ENCODE peak calls at places on chromosomes 2 and 18, in seven cellular contexts. W is uterus, I is A549, L is heart right ventricle, N is cardiac muscle cell, Z is neural progenitor cell, X is esophagus muscularis mucosa. M is an unnamed sample. For H3K4me1 and H3K9me3, the result is how much of the 10 kb centered on the place peaks cover.

GRCh38 chr18:6088432-6088831 is 193.1 kb upstream of the TMEM200C start:
- DNase-seq in L (no peak), I (no peak), W (no peak), X (no peak), N (no peak), Z (no peak), M (no peak)

GRCh38 chr2:45278345-45279078 is 269.3 kb upstream of the SIX2 start:
- DNase-seq in I (no peak), L (no peak), Z (no peak), N (peak), X (no peak), W (no peak), M (no peak)

GRCh38 chr2:204754898-204755297 is 209.6 kb downstream of the PARD3B start:
- DNase-seq in L (no peak), N (no peak), I (no peak), W (no peak), X (no peak), Z (no peak), M (no peak)

GRCh38 chr2:37168217-37168981 is 11.6 kb upstream of the EIF2AK2 start:
- DNase-seq in X (no peak), Z (peak), I (peak), N (peak), L (no peak), W (no peak), M (peak)

GRCh38 chr2:1482981-1483380 is 69.7 kb downstream of the TPO start:
- DNase-seq in I (no peak), N (no peak), Z (no peak), L (no peak), X (no peak), W (no peak), M (no peak)

GRCh38 chr2:225889452-225889851 is 489.9 kb downstream of the NYAP2 start:
- DNase-seq in N (peak), W (no peak), X (no peak), L (no peak), I (peak), Z (peak), M (peak)

GRCh38 chr2:160091381-160091780 is 29.0 kb upstream of the PLA2R1 start:
- DNase-seq in L (no peak), X (no peak), Z (no peak), I (no peak), N (peak), W (no peak), M (no peak)

GRCh38 chr18:662197-662596 is 4.7 kb downstream of the TYMS start:
- DNase-seq in I (no peak), X (no peak), N (no peak), W (no peak), Z (no peak), L (no peak), M (no peak)

GRCh38 chr2:222398446-222398885 is 25.9 kb upstream of the SGPP2 start:
- DNase-seq in W (no peak), Z (no peak), N (peak), I (no peak), L (no peak), X (no peak), M (no peak)

GRCh38 chr2:70657246-70657645 is 103.6 kb upstream of the TGFA start:
- DNase-seq in X (no peak), I (no peak), N (no peak), L (no peak), Z (no peak), W (no peak), M (no peak)

GRCh38 chr2:229313591-229313990 is 42.5 kb upstream of the PID1 start:
- DNase-seq in L (no peak), X (no peak), Z (no peak), I (no peak), N (peak), W (no peak), M (no peak)

GRCh38 chr2:120538691-120539420 is 192.9 kb downstream of the INHBB start:
- DNase-seq in W (no peak), X (no peak), N (no peak), I (no peak), Z (no peak), L (no peak), M (no peak)

GRCh38 chr2:3611136-3611535 is 16.2 kb downstream of the COLEC11 start:
- DNase-seq in X (no peak), W (no peak), L (no peak), I (no peak), N (no peak), Z (peak), M (no peak)

GRCh38 chr18:44130365-44130942 is 550.2 kb upstream of the SETBP1 start:
- DNase-seq in X (no peak), Z (peak), I (peak), L (no peak), N (peak), W (no peak), M (peak)

GRCh38 chr2:161414385-161415040 is 1.6 kb upstream of the TBR1 start:
- DNase-seq in I (peak), X (no peak), L (peak), Z (peak), N (peak), W (no peak), M (peak)

GRCh38 chr2:10534514-10535250 is 86.6 kb upstream of the ODC1 start:
- DNase-seq in X (no peak), Z (no peak), L (no peak), I (no peak), N (no peak), W (no peak), M (no peak)

GRCh38 chr2:33482518-33482917 is 6.1 kb downstream of the RASGRP3 start:
- DNase-seq in W (no peak), I (no peak), L (no peak), X (no peak), N (no peak), Z (no peak), M (no peak)

GRCh38 chr2:167509585-167509984 is 621.3 kb downstream of the XIRP2 start:
- DNase-seq in Z (peak), X (no peak), W (no peak), N (peak), I (no peak), L (no peak), M (peak)

GRCh38 chr18:27004056-27004829 is 138.7 kb upstream of the AQP4 start:
- DNase-seq in N (peak), L (no peak), Z (peak), I (no peak), X (no peak), W (no peak), M (peak)

GRCh38 chr2:49367003-49367402 is 212.7 kb upstream of the FSHR start:
- DNase-seq in N (no peak), X (no peak), L (no peak), W (no peak), I (no peak), Z (no peak), M (no peak)

GRCh38 chr2:79529636-79530035 is 16.8 kb downstream of the CTNNA2 start:
- DNase-seq in W (no peak), N (no peak), Z (peak), X (no peak), I (no peak), L (no peak), M (no peak)

GRCh38 chr2:29097569-29097968 is 17.6 kb upstream of the CLIP4 start:
- DNase-seq in X (no peak), Z (no peak), L (no peak), W (no peak), N (no peak), I (no peak), M (no peak)

GRCh38 chr2:239383796-239384156 is 17.0 kb downstream of the HDAC4 start:
- DNase-seq in W (no peak), I (no peak), Z (no peak), X (no peak), L (no peak), N (no peak), M (no peak)

GRCh38 chr2:70087703-70088507 is 628 bp downstream of the PCBP1 start:
- DNase-seq in L (peak), I (peak), X (no peak), Z (peak), W (peak), N (peak), M (peak)

GRCh38 chr2:119678021-119678656 is 862 bp upstream of the TMEM177 start:
- DNase-seq in N (no peak), X (no peak), L (no peak), I (no peak), W (no peak), Z (no peak), M (no peak)

GRCh38 chr2:28563869-28564268 is 68.0 kb downstream of the PLB1 start:
- DNase-seq in X (no peak), W (no peak), Z (no peak), L (no peak), I (no peak), N (no peak), M (no peak)

GRCh38 chr2:24456610-24457556 is 34.2 kb upstream of the NCOA1 start:
- DNase-seq in X (no peak), W (peak), L (peak), Z (no peak), I (peak), N (peak), M (no peak)

GRCh38 chr18:21997207-21998143 is 171.9 kb upstream of the GATA6 start:
- DNase-seq in W (no peak), L (no peak), I (peak), Z (peak), N (peak), X (no peak), M (peak)

GRCh38 chr2:26951246-26951645 is 19.2 kb upstream of the MAPRE3 start:
- DNase-seq in Z (no peak), X (no peak), W (no peak), N (peak), I (no peak), L (no peak), M (no peak)

GRCh38 chr18:58110398-58110797 is 66.4 kb downstream of the NEDD4L start:
- DNase-seq in I (no peak), X (no peak), Z (no peak), L (no peak), W (no peak), N (no peak), M (peak)

GRCh38 chr2:212147921-212148513 is 390.6 kb downstream of the ERBB4 start:
- DNase-seq in L (no peak), X (no peak), N (peak), I (no peak), Z (peak), W (no peak), M (no peak)

GRCh38 chr2:110104025-110104771 is 11.4 kb downstream of the MALL start:
- DNase-seq in W (no peak), I (no peak), X (peak), Z (no peak), N (no peak), L (no peak), M (no peak)

GRCh38 chr2:16238001-16238755 is 297.8 kb downstream of the MYCN start:
- DNase-seq in L (no peak), I (no peak), Z (no peak), X (no peak), W (no peak), N (no peak), M (no peak)
- H3K4me1 ChIP-seq in L (under half), I (under half), Z (under half), X (under half), W (under half), N (under half), M (under half)

DNA sequence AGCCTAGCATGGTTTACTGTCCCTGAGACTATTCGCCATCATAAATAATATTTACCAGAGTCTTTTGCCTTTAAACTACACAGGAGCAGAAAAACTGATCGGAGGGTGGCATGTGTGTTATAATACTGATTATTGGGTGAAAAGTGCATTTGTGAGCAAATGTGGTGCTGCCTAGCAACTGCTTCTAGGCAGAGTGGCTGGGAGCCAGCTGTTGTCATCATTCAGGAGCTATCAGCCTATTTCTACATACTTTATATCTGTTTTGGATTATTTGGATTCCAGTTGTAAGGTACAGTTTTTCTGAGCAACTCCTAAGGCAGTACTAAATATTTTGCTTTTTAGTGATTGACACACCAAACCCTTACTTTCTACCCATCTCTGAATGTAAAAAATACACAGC is 75.0 kb upstream of the MSTN start:
- DNase-seq in L (no peak), N (peak), W (no peak), Z (no peak), I (no peak), X (no peak), M (no peak)
- H3K9me3 ChIP-seq in L (under half), N (under half), W (under half), Z (under half), I (under half), X (under half), M (under half)

GRCh38 chr2:114330594-114330993 is 111.8 kb upstream of the DPP10 start:
- DNase-seq in W (no peak), Z (no peak), X (no peak), I (no peak), L (no peak), N (no peak), M (no peak)

GRCh38 chr2:114331934-114332333 is 110.5 kb upstream of the DPP10 start:
- DNase-seq in W (no peak), N (no peak), I (no peak), L (no peak), Z (no peak), X (no peak), M (no peak)
- H3K4me3 ChIP-seq in W (no peak), N (no peak), I (no peak), L (no peak), Z (no peak), X (no peak), M (no peak)

GRCh38 chr18:23501626-23502025 is 1.7 kb upstream of the RMC1 start:
- DNase-seq in X (no peak), L (no peak), N (no peak), W (no peak), Z (no peak), I (no peak), M (no peak)

GRCh38 chr18:23504720-23505119 is 1.4 kb downstream of the RMC1 start:
- DNase-seq in N (no peak), I (no peak), X (no peak), L (no peak), W (no peak), Z (no peak), M (no peak)

GRCh38 chr18:23503038-23503966 is at the start of gene RMC1:
- DNase-seq in X (peak), Z (peak), L (peak), N (peak), I (peak), W (peak), M (peak)

GRCh38 chr18:23502516-23503037 is 734 bp upstream of the RMC1 start:
- DNase-seq in X (no peak), I (no peak), N (no peak), L (no peak), Z (no peak), W (no peak), M (no peak)

GRCh38 chr18:23503967-23504352 is 649 bp downstream of the RMC1 start:
- DNase-seq in W (no peak), Z (no peak), L (no peak), X (no peak), I (no peak), N (peak), M (peak)
- H3K4me1 ChIP-seq in W (under half), Z (under half), L (under half), X (half or more), I (under half), N (under half), M (under half)

GRCh38 chr18:78856569-78857200 is 122.9 kb upstream of the SALL3 start:
- DNase-seq in I (no peak), N (no peak), W (no peak), L (no peak), Z (no peak), X (peak), M (no peak)

GRCh38 chr18:78853341-78853740 is 126.3 kb upstream of the SALL3 start:
- DNase-seq in L (no peak), Z (no peak), N (no peak), I (no peak), W (no peak), X (peak), M (no peak)

GRCh38 chr18:78859686-78860085 is 119.9 kb upstream of the SALL3 start:
- DNase-seq in L (no peak), N (no peak), I (no peak), Z (no peak), W (no peak), X (no peak), M (no peak)

GRCh38 chr18:78857252-78858150 is 122.1 kb upstream of the SALL3 start:
- DNase-seq in X (peak), N (no peak), Z (peak), W (no peak), L (no peak), I (no peak), M (no peak)

GRCh38 chr18:78855188-78855587 is 124.4 kb upstream of the SALL3 start:
- DNase-seq in N (no peak), W (no peak), X (peak), I (no peak), Z (no peak), L (no peak), M (no peak)
- H3K9me3 ChIP-seq in N (under half), W (under half), X (under half), I (under half), Z (under half), L (under half), M (under half)